ENCODE peak calls at places on chromosomes 5 and 9, in five cellular contexts. D, G, N, R and S are unnamed samples. For H3K4me1, the result is how much of the 10 kb centered on the place peaks cover.

GRCh38 chr5:179182601-179183000 is 122.4 kb downstream of the ZNF354C start:
- DNase-seq in G (no peak), N (no peak), R (no peak), D (no peak), S (no peak)

GRCh38 chr5:56910123-56910951 is 941 bp downstream of the SETD9 start:
- DNase-seq in G (peak), R (peak), D (peak), N (no peak), S (no peak)

GRCh38 chr9:85224729-85225128 is 517.0 kb downstream of the AGTPBP1 start:
- DNase-seq in R (no peak), G (no peak), N (no peak), D (no peak), S (no peak)

GRCh38 chr9:75960561-75960960 is 70.1 kb downstream of the PCSK5 start:
- DNase-seq in D (no peak), R (no peak), G (no peak), N (no peak), S (no peak)

GRCh38 chr5:174667526-174667925 is 56.9 kb upstream of the MSX2 start:
- DNase-seq in G (no peak), N (no peak), R (no peak), D (no peak), S (no peak)

GRCh38 chr5:62029303-62029702 is 276.7 kb upstream of the KIF2A start:
- DNase-seq in D (no peak), R (no peak), N (no peak), G (no peak), S (no peak)

GRCh38 chr9:133916159-133916541 is 76.0 kb downstream of the VAV2 start:
- DNase-seq in N (no peak), D (no peak), R (no peak), G (no peak), S (no peak)

GRCh38 chr5:177096162-177097015 is 9.7 kb downstream of the FGFR4 start:
- DNase-seq in D (no peak), G (no peak), N (no peak), R (no peak), S (no peak)

GRCh38 chr5:164370841-164371240 is 865.4 kb downstream of the MAT2B start:
- DNase-seq in D (no peak), G (no peak), N (no peak), R (no peak), S (no peak)

GRCh38 chr9:132125944-132126720 is 35.7 kb upstream of the NTNG2 start:
- DNase-seq in G (no peak), N (no peak), R (no peak), D (no peak), S (no peak)

GRCh38 chr5:152514827-152515397 is 109.8 kb upstream of the NMUR2 start:
- DNase-seq in R (no peak), N (no peak), G (no peak), D (no peak), S (no peak)

GRCh38 chr5:142587354-142587965 is 98.4 kb downstream of the FGF1 start:
- DNase-seq in R (no peak), N (peak), G (peak), D (no peak), S (peak)

GRCh38 chr5:10484774-10485141 is 43.1 kb downstream of the ROPN1L start:
- DNase-seq in G (no peak), D (no peak), N (no peak), R (no peak), S (no peak)

GRCh38 chr9:8686502-8686901 is 886.9 kb upstream of the DMAC1 start:
- DNase-seq in G (no peak), N (no peak), D (no peak), R (no peak), S (no peak)

GRCh38 chr9:107212613-107213012 is 70.5 kb upstream of the RAD23B start:
- DNase-seq in R (no peak), G (no peak), N (no peak), D (no peak), S (no peak)

GRCh38 chr9:78713746-78714405 is 417.0 kb downstream of the PSAT1 start:
- DNase-seq in R (no peak), D (no peak), G (no peak), N (no peak), S (no peak)

GRCh38 chr5:55750063-55750462 is 12.2 kb downstream of the DDX4 start:
- DNase-seq in D (no peak), G (no peak), N (no peak), R (no peak), S (no peak)

GRCh38 chr5:176887252-176887849 is 11.8 kb downstream of the HK3 start:
- DNase-seq in N (no peak), G (no peak), D (no peak), R (peak), S (no peak)

GRCh38 chr5:74167206-74167929 is 473.2 kb downstream of the ENC1 start:
- DNase-seq in G (no peak), N (no peak), R (no peak), D (no peak), S (no peak)

GRCh38 chr9:116154334-116154975 is 864 bp downstream of the PAPPA start:
- DNase-seq in D (no peak), N (peak), R (no peak), G (peak), S (no peak)

GRCh38 chr9:35748858-35749514 is at the start of the genes GBA2 and RGP1:
- DNase-seq in G (peak), N (peak), D (peak), R (peak), S (no peak)

GRCh38 chr9:109320338-109320733 is 523 bp downstream of the EPB41L4B start:
- DNase-seq in D (no peak), N (peak), R (no peak), G (no peak), S (no peak)

GRCh38 chr5:98402130-98402529 is 371.3 kb upstream of the RGMB start:
- DNase-seq in R (no peak), D (no peak), N (no peak), G (no peak), S (no peak)

GRCh38 chr5:133905494-133905893 is 62.9 kb downstream of the C5orf15 start:
- DNase-seq in R (no peak), N (no peak), G (no peak), D (no peak), S (no peak)

GRCh38 chr5:131640043-131640856 is 5.2 kb upstream of the RAPGEF6 start:
- DNase-seq in R (no peak), D (no peak), G (no peak), N (no peak), S (no peak)

DNA sequence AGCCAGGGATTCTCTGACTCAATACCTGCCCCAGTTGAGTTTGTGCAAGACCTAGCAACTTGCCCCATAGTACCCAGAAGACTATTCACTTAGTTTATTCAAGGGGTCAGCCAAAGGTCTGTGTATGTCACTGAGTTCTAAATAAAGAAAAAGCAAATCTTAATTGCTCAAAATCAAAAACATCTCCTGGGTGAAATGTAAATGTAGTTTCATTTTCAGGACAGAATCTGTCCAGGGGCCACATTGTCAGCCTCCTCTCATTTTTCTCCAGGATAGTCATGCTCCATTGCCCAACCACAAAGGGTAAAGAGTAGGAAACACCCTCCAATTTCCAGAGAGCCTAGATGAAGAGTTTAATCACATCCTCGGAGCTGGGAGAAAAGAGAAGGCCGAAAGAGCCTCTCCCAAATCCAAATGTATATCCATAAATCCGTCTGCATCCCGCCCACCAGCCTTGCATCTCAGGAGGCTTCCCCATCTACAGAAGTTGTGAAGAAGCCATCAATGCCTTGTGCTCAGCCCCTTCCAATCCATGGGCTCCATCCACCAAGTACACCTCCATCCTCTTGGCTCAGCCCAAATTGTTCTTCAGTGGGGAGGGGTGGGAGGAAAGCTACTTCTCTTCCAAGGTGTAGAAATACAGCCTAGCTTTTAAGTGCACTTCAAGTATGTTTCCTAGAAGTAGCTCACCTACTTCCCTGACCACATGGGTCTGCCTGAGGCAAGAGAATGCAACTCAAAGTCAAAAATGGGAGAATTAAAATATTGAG is 26.9 kb downstream of the ADAM19 start:
- DNase-seq in N (no peak), D (no peak), G (no peak), R (no peak), S (no peak)
- H3K4me1 ChIP-seq in N (under half), D (half or more), G (under half), R (under half), S (under half)

GRCh38 chr5:79240561-79240960 is 4.6 kb downstream of the JMY start:
- DNase-seq in D (no peak), R (no peak), N (no peak), G (no peak), S (no peak)

GRCh38 chr5:79235578-79236363 is at the start of gene JMY:
- DNase-seq in R (peak), G (peak), N (peak), D (peak), S (no peak)

GRCh38 chr5:79236364-79236969 is 536 bp downstream of the JMY start:
- DNase-seq in D (no peak), G (peak), N (peak), R (no peak), S (no peak)

GRCh38 chr5:79236970-79237734 is 1.2 kb downstream of the JMY start:
- DNase-seq in R (peak), N (peak), G (peak), D (peak), S (no peak)

DNA sequence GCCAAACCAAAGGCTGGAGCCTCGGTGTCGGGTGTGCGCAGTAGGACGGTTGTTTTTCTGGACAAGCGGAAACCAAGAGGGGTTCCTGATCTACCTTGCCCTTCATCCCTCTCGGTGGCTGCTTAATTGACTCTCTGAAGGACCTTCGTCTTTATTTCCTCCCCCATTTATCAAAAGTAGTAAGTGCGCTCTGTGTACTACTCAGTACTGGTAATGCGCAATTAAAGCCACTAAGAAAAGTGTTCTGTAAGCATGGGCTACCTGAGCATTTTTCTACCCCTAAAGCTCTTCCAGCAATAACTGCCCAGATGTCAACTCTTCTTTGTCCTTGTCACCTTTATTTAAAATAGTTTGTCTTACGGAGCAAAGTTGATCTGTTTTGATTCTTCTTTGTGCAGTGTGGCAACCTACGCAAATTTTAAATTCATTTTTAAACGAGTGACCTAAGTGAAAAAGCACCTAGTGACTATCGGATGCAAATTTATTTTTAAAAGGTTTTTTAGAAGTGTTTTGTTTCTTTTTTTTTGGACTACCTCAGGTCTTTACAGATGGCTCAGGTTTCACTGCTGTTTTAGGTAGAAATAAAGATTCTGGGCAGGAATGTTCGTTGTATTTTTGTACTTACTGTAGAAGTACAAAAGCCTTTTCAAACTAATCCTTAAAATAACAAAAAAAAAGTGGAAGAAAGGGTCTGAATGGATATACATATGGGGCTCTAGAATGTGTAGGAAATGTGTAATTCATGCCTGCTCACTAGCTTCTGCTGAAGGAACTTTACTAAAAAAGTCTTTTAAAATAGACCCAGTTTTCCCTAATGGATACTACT is 2.0 kb downstream of the JMY start:
- DNase-seq in R (no peak), N (no peak), G (no peak), D (no peak), S (no peak)
- H3K4me1 ChIP-seq in R (under half), N (under half), G (under half), D (under half), S (under half)

GRCh38 chr9:89996106-89996505 is 391.3 kb downstream of the GADD45G start:
- DNase-seq in D (no peak), R (no peak), G (peak), N (no peak), S (no peak)
- H3K4me1 ChIP-seq in D (under half), R (under half), G (under half), N (under half), S (under half)

GRCh38 chr5:151093476-151093889 is 12.6 kb upstream of the TNIP1 start:
- DNase-seq in N (no peak), D (no peak), R (no peak), G (no peak), S (no peak)

GRCh38 chr5:151095341-151096000 is 14.6 kb upstream of the TNIP1 start:
- DNase-seq in R (no peak), N (no peak), G (peak), D (no peak), S (no peak)

GRCh38 chr5:151094054-151094858 is 13.4 kb upstream of the TNIP1 start:
- DNase-seq in D (peak), G (no peak), R (no peak), N (no peak), S (no peak)

GRCh38 chr5:151096001-151096373 is 15.2 kb upstream of the TNIP1 start:
- DNase-seq in D (no peak), N (no peak), G (no peak), R (no peak), S (no peak)

DNA sequence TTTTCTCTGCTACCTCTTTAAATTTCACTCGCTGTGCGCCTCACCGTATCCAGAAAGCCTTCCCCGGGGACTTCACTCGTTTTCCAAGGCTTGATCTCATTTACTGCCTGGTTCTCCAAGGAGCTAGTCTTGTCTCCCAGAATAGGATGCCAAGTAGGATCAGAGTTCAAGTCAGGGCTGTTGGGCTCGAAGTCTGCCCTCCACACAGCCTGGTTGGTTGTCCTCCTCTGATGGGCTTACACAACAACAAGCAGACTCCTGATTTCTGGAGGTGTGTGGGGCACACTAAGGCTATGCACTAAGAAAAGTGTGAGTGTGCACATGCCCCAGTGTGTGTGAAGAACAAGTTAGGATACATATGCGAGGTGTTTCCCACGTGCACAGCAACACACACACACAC is 14.0 kb upstream of the TNIP1 start:
- DNase-seq in G (peak), N (no peak), D (no peak), R (no peak), S (no peak)
- H3K4me1 ChIP-seq in G (half or more), N (under half), D (under half), R (under half), S (under half)

DNA sequence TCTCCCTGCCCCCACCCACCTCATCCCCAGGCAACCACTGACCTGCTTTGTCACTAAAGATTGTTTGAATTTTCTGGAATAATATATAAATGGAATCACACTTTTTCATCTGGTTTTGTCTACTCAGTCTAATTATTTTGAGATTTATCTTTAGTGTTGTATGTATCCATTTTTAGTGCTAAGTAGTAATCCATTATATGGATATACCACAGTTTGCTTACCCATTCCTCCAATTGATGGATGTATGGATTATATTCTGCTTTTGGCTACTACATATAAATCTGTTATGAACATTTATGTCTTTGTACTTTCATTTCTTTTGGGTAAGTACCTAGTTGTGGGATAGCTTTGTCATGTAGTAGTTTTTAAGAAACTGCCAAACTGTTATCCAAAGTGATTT is 14.5 kb upstream of the ZNF622 start:
- DNase-seq in G (no peak), D (no peak), N (no peak), R (no peak), S (no peak)
- H3K4me1 ChIP-seq in G (under half), D (under half), N (under half), R (under half), S (under half)

GRCh38 chr9:89408628-89409101 is 89.2 kb downstream of the SEMA4D start:
- DNase-seq in R (no peak), D (peak), N (no peak), G (peak), S (no peak)

GRCh38 chr9:89411759-89412158 is 86.2 kb downstream of the SEMA4D start:
- DNase-seq in G (no peak), D (no peak), N (no peak), R (no peak), S (no peak)

GRCh38 chr9:89410709-89411111 is 87.2 kb downstream of the SEMA4D start:
- DNase-seq in N (no peak), D (no peak), G (no peak), R (no peak), S (no peak)

GRCh38 chr9:89412951-89413350 is 85.0 kb downstream of the SEMA4D start:
- DNase-seq in R (no peak), G (no peak), D (no peak), N (peak), S (no peak)

DNA sequence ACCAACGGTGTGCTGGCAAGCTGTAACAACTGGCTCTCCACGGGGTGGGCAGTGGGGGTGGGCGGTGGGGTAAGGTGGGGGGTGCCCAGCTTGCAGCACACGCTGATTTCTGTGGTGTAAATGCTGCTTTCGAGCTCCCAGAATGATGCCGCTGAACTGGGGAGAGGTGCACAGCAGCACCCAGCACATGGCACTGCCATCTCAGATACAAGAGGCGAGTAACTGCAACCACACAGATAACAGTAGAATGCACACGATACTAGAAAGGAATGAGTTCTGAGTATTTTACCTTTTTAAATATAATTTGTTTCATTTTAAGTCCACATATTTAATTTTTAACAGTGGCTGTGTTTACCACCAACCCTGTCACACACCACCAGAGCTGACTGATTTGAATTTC is 87.9 kb downstream of the SEMA4D start:
- DNase-seq in R (no peak), D (no peak), G (no peak), N (no peak), S (no peak)
- H3K4me1 ChIP-seq in R (under half), D (half or more), G (under half), N (under half), S (under half)

GRCh38 chr5:94457788-94458187 is 160.6 kb downstream of the KIAA0825 start:
- DNase-seq in R (no peak), G (no peak), D (no peak), N (no peak), S (no peak)

GRCh38 chr5:94463739-94464138 is 154.7 kb downstream of the KIAA0825 start:
- DNase-seq in N (no peak), R (no peak), G (no peak), D (no peak), S (no peak)

GRCh38 chr5:94461131-94461530 is 157.3 kb downstream of the KIAA0825 start:
- DNase-seq in D (no peak), R (no peak), N (no peak), G (no peak), S (no peak)

GRCh38 chr5:94459915-94460314 is 158.5 kb downstream of the KIAA0825 start:
- DNase-seq in N (no peak), D (no peak), R (no peak), G (no peak), S (no peak)
- H3K4me1 ChIP-seq in N (under half), D (under half), R (under half), G (under half), S (under half)

GRCh38 chr9:86939311-86939710 is 8.0 kb downstream of the GAS1 start:
- DNase-seq in D (no peak), G (no peak), N (no peak), R (no peak), S (no peak)

GRCh38 chr9:86938780-86939179 is 8.5 kb downstream of the GAS1 start:
- DNase-seq in N (no peak), R (no peak), G (no peak), D (no peak), S (no peak)

GRCh38 chr9:86940774-86941173 is 6.5 kb downstream of the GAS1 start:
- DNase-seq in R (no peak), N (no peak), G (no peak), D (no peak), S (no peak)

GRCh38 chr9:86941196-86941595 is 6.1 kb downstream of the GAS1 start:
- DNase-seq in G (no peak), R (no peak), D (no peak), N (no peak), S (no peak)

GRCh38 chr9:86939896-86940295 is 7.4 kb downstream of the GAS1 start:
- DNase-seq in R (no peak), N (no peak), G (no peak), D (no peak), S (no peak)
- H3K4me1 ChIP-seq in R (under half), N (under half), G (under half), D (under half), S (under half)